ENCODE peak calls at places on chromosomes 11 and 22, in four cellular contexts. C is WTC11, Q is K562, E is HepG2. H is an unnamed sample.

GRCh38 chr11:72631806-72632731 is 42.2 kb downstream of the PDE2A start:
- DNase-seq in C (no peak), E (no peak), Q (peak), H (no peak)

GRCh38 chr11:64104632-64105031 is 61.3 kb downstream of the MACROD1 start:
- DNase-seq in Q (no peak), C (no peak), E (no peak), H (no peak)

GRCh38 chr22:30313527-30314385 is 13.0 kb downstream of the TBC1D10A start:
- DNase-seq in E (no peak), Q (no peak), C (no peak), H (no peak)

GRCh38 chr22:19177164-19178064 is 1.1 kb downstream of the SLC25A1 start:
- DNase-seq in C (peak), E (no peak), Q (no peak), H (no peak)

GRCh38 chr11:94934836-94935235 is 38.5 kb downstream of the CWC15 start:
- DNase-seq in Q (no peak), C (no peak), E (no peak), H (no peak)

GRCh38 chr11:95585071-95585751 is 204.4 kb downstream of the FAM76B start:
- DNase-seq in Q (no peak), C (no peak), E (no peak), H (no peak)

GRCh38 chr11:69251639-69252493 is 42.1 kb upstream of the MYEOV start:
- DNase-seq in Q (no peak), C (no peak), E (peak), H (no peak)

GRCh38 chr11:68040121-68040956 is 1.5 kb downstream of the TCIRG1 start:
- DNase-seq in C (peak), Q (no peak), E (peak), H (no peak)

GRCh38 chr11:71395774-71396173 is 52.4 kb downstream of the DHCR7 start:
- DNase-seq in C (no peak), E (no peak), Q (no peak), H (no peak)

GRCh38 chr11:76114238-76114637 is 92.1 kb downstream of the WNT11 start:
- DNase-seq in Q (no peak), E (no peak), C (no peak), H (no peak)

GRCh38 chr22:21102659-21103267 is 57.0 kb downstream of the LRRC74B start:
- DNase-seq in C (peak), E (peak), Q (peak), H (peak)

GRCh38 chr11:96635655-96636054 is 245.8 kb downstream of the JRKL start:
- DNase-seq in C (no peak), E (no peak), Q (no peak), H (no peak)

GRCh38 chr11:67262731-67263675 is 3.3 kb upstream of the GRK2 start:
- DNase-seq in E (peak), C (peak), Q (peak), H (peak)

GRCh38 chr11:1929621-1930447 is 10.3 kb downstream of the TNNT3 start:
- DNase-seq in C (peak), E (no peak), Q (no peak), H (no peak)

GRCh38 chr11:91163619-91164451 is 941.0 kb upstream of the CHORDC1 start:
- DNase-seq in C (no peak), Q (no peak), E (peak), H (no peak)

DNA sequence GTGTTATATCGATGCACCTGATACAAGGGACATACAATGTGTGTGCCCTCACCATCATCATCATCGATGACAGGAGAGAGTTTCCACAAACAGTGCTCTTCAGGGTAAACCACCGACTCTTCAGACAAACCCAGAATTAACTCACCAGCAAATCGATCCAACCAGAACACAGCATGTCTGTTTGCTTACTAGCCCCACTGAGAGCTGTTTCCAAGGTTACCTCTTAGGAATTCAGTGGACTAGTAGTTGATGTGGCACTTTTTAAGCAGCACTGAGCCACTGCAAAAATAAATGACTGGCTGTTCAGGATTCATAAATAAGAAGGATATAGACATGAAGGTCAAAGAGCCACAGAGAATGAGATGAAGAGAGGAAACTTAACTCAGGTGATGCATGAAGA is 83.1 kb downstream of the PARVA start:
- DNase-seq in C (no peak), E (peak), Q (no peak), H (no peak)
- TF ChIP-seq ELF4 in C (no peak), E (no peak), Q (no peak), H (no peak)

DNA sequence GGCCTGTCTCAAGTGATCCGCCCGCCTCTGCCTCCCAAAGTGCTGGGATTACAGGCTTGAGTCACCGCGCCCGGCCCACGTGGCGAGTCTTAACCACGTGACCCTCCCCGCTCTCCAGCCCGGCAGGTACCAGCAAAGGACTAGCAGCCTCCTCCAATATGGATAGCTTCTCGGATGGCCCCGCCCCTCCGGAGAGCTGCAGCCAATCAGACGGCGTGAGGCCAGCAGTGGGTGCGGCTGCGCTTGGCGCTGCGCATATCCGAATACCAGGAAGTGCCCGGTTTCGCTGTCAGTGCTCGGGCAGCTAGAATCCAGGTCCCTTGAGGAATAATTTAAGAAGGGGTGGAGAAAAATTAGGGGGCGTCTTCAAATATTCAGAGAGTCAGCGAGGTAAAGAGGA is 14.7 kb upstream of the PISD start:
- DNase-seq in E (no peak), C (peak), Q (no peak), H (no peak)
- TF ChIP-seq ELF4 in E (no peak), C (no peak), Q (no peak), H (no peak)

GRCh38 chr11:2940930-2941821 is 12.0 kb upstream of the PHLDA2 start:
- DNase-seq in C (no peak), E (no peak), Q (no peak), H (no peak)
- TF ChIP-seq ELF4 in C (no peak), E (no peak), Q (no peak), H (no peak)

GRCh38 chr22:44924724-44925123 is 85.1 kb downstream of the PHF21B start:
- DNase-seq in C (no peak), E (no peak), Q (no peak), H (no peak)

GRCh38 chr22:44926491-44927415 is 83.1 kb downstream of the PHF21B start:
- DNase-seq in C (no peak), E (no peak), Q (no peak), H (no peak)

GRCh38 chr22:44926124-44926475 is 83.7 kb downstream of the PHF21B start:
- DNase-seq in C (no peak), Q (no peak), E (no peak), H (no peak)

GRCh38 chr22:44924098-44924497 is 85.7 kb downstream of the PHF21B start:
- DNase-seq in C (no peak), E (no peak), Q (no peak), H (no peak)

GRCh38 chr22:44925465-44926123 is 84.2 kb downstream of the PHF21B start:
- DNase-seq in Q (no peak), C (no peak), E (no peak), H (no peak)
- TF ChIP-seq ELF4 in Q (no peak), C (no peak), E (no peak), H (no peak)

GRCh38 chr11:110301577-110301976 is 5.2 kb upstream of the RDX start:
- DNase-seq in C (no peak), E (no peak), Q (no peak), H (no peak)

GRCh38 chr11:110303414-110303826 is 7.0 kb upstream of the RDX start:
- DNase-seq in E (peak), C (no peak), Q (no peak), H (no peak)

GRCh38 chr11:110301032-110301431 is 4.6 kb upstream of the RDX start:
- DNase-seq in Q (no peak), C (peak), E (no peak), H (no peak)

GRCh38 chr11:110308071-110308470 is 11.7 kb upstream of the RDX start:
- DNase-seq in C (no peak), E (no peak), Q (no peak), H (no peak)

GRCh38 chr11:110305169-110306018 is 9.0 kb upstream of the RDX start:
- DNase-seq in Q (no peak), E (peak), C (no peak), H (no peak)
- TF ChIP-seq ELF4 in Q (no peak), E (no peak), C (no peak), H (no peak)